ENCODE peak calls at places on chromosomes 3 and 15, in ten cellular contexts. I is lower lobe of right lung; R is choroid plexus epithelial cell; P is naive thymus-derived CD4-positive, alpha-beta T cell; E is cardiac muscle cell; W is Calu3; A is spleen; N is activated T-cell treated with anti-CD3 and anti-CD28 coated beads, Interleukin-2, amount 50 U/mL, for 72 hours; F is WERI-Rb-1; U is activated CD8-positive, alpha-beta memory T cell treated with anti-CD3 and anti-CD28 coated beads, Interleukin-2, amount 10 ng/mL, durations not matched to agents 7 days and 5 days. C is an unnamed sample.

GRCh38 chr3:151962891-151963290 is 89.4 kb downstream of the SUCNR1 start:
- DNase-seq in I (no peak), R (no peak), P (no peak), E (no peak), W (no peak), A (no peak), N (no peak), F (no peak), U (no peak), C (no peak)

GRCh38 chr15:100042558-100042957 is 299.2 kb downstream of the ADAMTS17 start:
- DNase-seq in I (no peak), R (peak), P (no peak), E (no peak), W (no peak), A (no peak), N (no peak), F (no peak), U (no peak), C (no peak)

GRCh38 chr15:98754283-98755022 is 106.1 kb downstream of the IGF1R start:
- DNase-seq in I (no peak), R (peak), P (no peak), E (no peak), W (no peak), A (no peak), N (no peak), F (no peak), U (no peak), C (no peak)

GRCh38 chr3:32238027-32238815 is at the start of gene CMTM8:
- DNase-seq in I (peak), R (peak), P (peak), E (peak), W (peak), A (peak), N (peak), F (peak), U (peak), C (peak)

GRCh38 chr15:77409259-77410156 is 10.4 kb downstream of the PEAK1 start:
- DNase-seq in I (no peak), R (peak), P (peak), E (no peak), W (no peak), A (no peak), N (no peak), F (no peak), U (peak), C (no peak)

GRCh38 chr3:112776000-112776399 is 70.7 kb downstream of the CD200R1L start:
- DNase-seq in I (no peak), R (peak), P (no peak), E (no peak), W (no peak), A (no peak), N (no peak), F (no peak), U (no peak), C (no peak)

GRCh38 chr15:66105286-66105984 is 148.1 kb downstream of the MEGF11 start:
- DNase-seq in I (no peak), R (no peak), P (no peak), E (no peak), W (no peak), A (no peak), N (no peak), F (peak), U (no peak), C (no peak)

GRCh38 chr3:136142592-136142991 is 53.5 kb downstream of the MSL2 start:
- DNase-seq in I (no peak), R (peak), P (no peak), E (no peak), W (peak), A (no peak), N (no peak), F (no peak), U (no peak), C (no peak)

GRCh38 chr3:492586-493296 is 296.2 kb downstream of the CHL1 start:
- DNase-seq in I (no peak), R (no peak), P (no peak), E (no peak), W (peak), A (no peak), N (no peak), F (no peak), U (no peak), C (no peak)

GRCh38 chr3:39501982-39502837 is 34.7 kb downstream of the MOBP start:
- DNase-seq in I (peak), R (no peak), P (no peak), E (no peak), W (peak), A (no peak), N (no peak), F (no peak), U (no peak), C (no peak)

GRCh38 chr3:59286791-59287531 is 237.1 kb upstream of the CFAP20DC start:
- DNase-seq in I (peak), R (no peak), P (no peak), E (peak), W (peak), A (no peak), N (peak), F (no peak), U (peak), C (no peak)

GRCh38 chr15:44566176-44566575 is 29.2 kb downstream of the EIF3J start:
- DNase-seq in I (no peak), R (no peak), P (no peak), E (no peak), W (no peak), A (no peak), N (no peak), F (no peak), U (no peak), C (no peak)

GRCh38 chr3:61358364-61358763 is 107.1 kb upstream of the FHIT start:
- DNase-seq in I (peak), R (peak), P (no peak), E (peak), W (no peak), A (peak), N (no peak), F (peak), U (no peak), C (no peak)

GRCh38 chr3:1693145-1693544 is 405.5 kb upstream of the CNTN4 start:
- DNase-seq in I (no peak), R (no peak), P (no peak), E (no peak), W (no peak), A (no peak), N (no peak), F (no peak), U (no peak), C (no peak)

GRCh38 chr15:67670647-67671305 is 128.3 kb downstream of the MAP2K5 start:
- DNase-seq in I (no peak), R (peak), P (no peak), E (no peak), W (no peak), A (no peak), N (no peak), F (no peak), U (no peak), C (no peak)

GRCh38 chr15:36370735-36371115 is 208.7 kb upstream of the CDIN1 start:
- DNase-seq in I (no peak), R (peak), P (no peak), E (no peak), W (no peak), A (no peak), N (no peak), F (no peak), U (no peak), C (no peak)

GRCh38 chr15:84725001-84725491 is 9.1 kb upstream of the SEC11A start:
- DNase-seq in I (peak), R (peak), P (peak), E (no peak), W (peak), A (no peak), N (no peak), F (no peak), U (peak), C (no peak)

GRCh38 chr3:171380711-171381435 is 79.3 kb downstream of the TNIK start:
- DNase-seq in I (no peak), R (no peak), P (no peak), E (no peak), W (no peak), A (no peak), N (no peak), F (no peak), U (no peak), C (no peak)

GRCh38 chr3:46713048-46713897 is 4.4 kb downstream of the PRSS50 start:
- DNase-seq in I (no peak), R (no peak), P (no peak), E (no peak), W (no peak), A (peak), N (no peak), F (no peak), U (no peak), C (no peak)

GRCh38 chr3:48576647-48577046 is 13.1 kb upstream of the UCN2 start:
- DNase-seq in I (no peak), R (no peak), P (no peak), E (no peak), W (no peak), A (no peak), N (no peak), F (no peak), U (no peak), C (no peak)

GRCh38 chr3:37765591-37766219 is 96.0 kb upstream of the CTDSPL start:
- DNase-seq in I (no peak), R (peak), P (no peak), E (peak), W (no peak), A (no peak), N (no peak), F (no peak), U (no peak), C (no peak)

GRCh38 chr15:93506646-93507045 is 417.6 kb upstream of the RGMA start:
- DNase-seq in I (no peak), R (no peak), P (no peak), E (no peak), W (no peak), A (no peak), N (no peak), F (no peak), U (no peak), C (no peak)

GRCh38 chr3:171239757-171240503 is 213.4 kb upstream of the SLC2A2 start:
- DNase-seq in I (no peak), R (no peak), P (no peak), E (peak), W (no peak), A (no peak), N (peak), F (no peak), U (no peak), C (no peak)